ENCODE peak calls at places on chromosomes 1 and 21, in four cellular contexts. V, E, B and P are unnamed samples. For H3K9me3, the result is how much of the 10 kb centered on the place peaks cover.

GRCh38 chr1:175201061-175201508 is 8.5 kb upstream of the KIAA0040 start:
- DNase-seq in V (no peak), B (no peak), E (no peak), P (no peak)

GRCh38 chr1:154607084-154607747 is 770 bp downstream of the ADAR start:
- DNase-seq in E (no peak), B (no peak), V (no peak), P (no peak)

GRCh38 chr21:38083534-38083933 is 167.3 kb upstream of the KCNJ6 start:
- DNase-seq in V (no peak), E (no peak), B (no peak), P (no peak)

GRCh38 chr1:83090195-83090594 is 908.7 kb downstream of the TTLL7 start:
- DNase-seq in E (no peak), B (no peak), V (no peak), P (no peak)

GRCh38 chr1:29379438-29380073 is 143.2 kb downstream of the PTPRU start:
- DNase-seq in V (no peak), E (no peak), B (no peak), P (no peak)

GRCh38 chr1:57350619-57351018 is 73.2 kb downstream of the DAB1 start:
- DNase-seq in E (no peak), B (no peak), V (no peak), P (no peak)

GRCh38 chr1:108686609-108687313 is 5.3 kb upstream of the PRPF38B start:
- DNase-seq in B (no peak), V (no peak), E (no peak), P (no peak)

GRCh38 chr1:174954686-174955669 is 44.8 kb upstream of the CACYBP start:
- DNase-seq in V (no peak), B (no peak), E (no peak), P (no peak)

GRCh38 chr1:93865253-93865652 is 13.8 kb downstream of the DNTTIP2 start:
- DNase-seq in V (no peak), B (no peak), E (no peak), P (no peak)

GRCh38 chr1:173506437-173506836 is 29.3 kb downstream of the PRDX6 start:
- DNase-seq in B (no peak), E (peak), V (no peak), P (no peak)

GRCh38 chr1:18118078-18118477 is 10.5 kb downstream of the IGSF21 start:
- DNase-seq in B (no peak), V (no peak), E (no peak), P (no peak)

GRCh38 chr1:172244865-172245264 is 175.6 kb upstream of the C1orf105 start:
- DNase-seq in V (no peak), E (no peak), B (no peak), P (no peak)

GRCh38 chr1:46183119-46183842 is 7.0 kb upstream of the P3R3URF start:
- DNase-seq in E (peak), B (no peak), V (peak), P (no peak)

GRCh38 chr1:155127672-155128468 is at the start of gene EFNA1:
- DNase-seq in V (peak), B (no peak), E (peak), P (peak)

GRCh38 chr1:107532318-107532717 is 391.5 kb downstream of the NTNG1 start:
- DNase-seq in V (no peak), B (no peak), E (no peak), P (no peak)

GRCh38 chr1:115809847-115810246 is 31.1 kb downstream of the NHLH2 start:
- DNase-seq in E (no peak), B (no peak), V (no peak), P (no peak)

GRCh38 chr1:177274687-177275211 is 104.0 kb downstream of the BRINP2 start:
- DNase-seq in B (no peak), E (no peak), V (peak), P (no peak)

GRCh38 chr1:75707191-75707590 is 17.3 kb upstream of the ACADM start:
- DNase-seq in B (no peak), V (no peak), E (no peak), P (no peak)

GRCh38 chr1:75708910-75709309 is 15.6 kb upstream of the ACADM start:
- DNase-seq in V (no peak), B (no peak), E (no peak), P (no peak)

GRCh38 chr1:75712306-75712705 is 12.2 kb upstream of the ACADM start:
- DNase-seq in B (no peak), E (no peak), V (no peak), P (no peak)

GRCh38 chr1:75711846-75712245 is 12.7 kb upstream of the ACADM start:
- DNase-seq in B (no peak), E (no peak), V (no peak), P (no peak)
- H3K9me3 ChIP-seq in B (under half), E (under half), V (under half), P (under half)

GRCh38 chr1:233656700-233657099 is 42.8 kb downstream of the KCNK1 start:
- DNase-seq in B (no peak), E (no peak), V (no peak), P (no peak)
- H3K9me3 ChIP-seq in B (under half), E (under half), V (under half), P (under half)

GRCh38 chr1:152313319-152313801 is 11.7 kb downstream of the FLG start:
- DNase-seq in B (no peak), E (peak), V (no peak), P (no peak)

GRCh38 chr1:152313970-152314369 is 11.1 kb downstream of the FLG start:
- DNase-seq in B (no peak), E (no peak), V (no peak), P (no peak)

GRCh38 chr1:152309955-152310354 is 15.1 kb downstream of the FLG start:
- DNase-seq in V (no peak), E (no peak), B (no peak), P (no peak)
- H3K9me3 ChIP-seq in V (under half), E (under half), B (under half), P (under half)

DNA sequence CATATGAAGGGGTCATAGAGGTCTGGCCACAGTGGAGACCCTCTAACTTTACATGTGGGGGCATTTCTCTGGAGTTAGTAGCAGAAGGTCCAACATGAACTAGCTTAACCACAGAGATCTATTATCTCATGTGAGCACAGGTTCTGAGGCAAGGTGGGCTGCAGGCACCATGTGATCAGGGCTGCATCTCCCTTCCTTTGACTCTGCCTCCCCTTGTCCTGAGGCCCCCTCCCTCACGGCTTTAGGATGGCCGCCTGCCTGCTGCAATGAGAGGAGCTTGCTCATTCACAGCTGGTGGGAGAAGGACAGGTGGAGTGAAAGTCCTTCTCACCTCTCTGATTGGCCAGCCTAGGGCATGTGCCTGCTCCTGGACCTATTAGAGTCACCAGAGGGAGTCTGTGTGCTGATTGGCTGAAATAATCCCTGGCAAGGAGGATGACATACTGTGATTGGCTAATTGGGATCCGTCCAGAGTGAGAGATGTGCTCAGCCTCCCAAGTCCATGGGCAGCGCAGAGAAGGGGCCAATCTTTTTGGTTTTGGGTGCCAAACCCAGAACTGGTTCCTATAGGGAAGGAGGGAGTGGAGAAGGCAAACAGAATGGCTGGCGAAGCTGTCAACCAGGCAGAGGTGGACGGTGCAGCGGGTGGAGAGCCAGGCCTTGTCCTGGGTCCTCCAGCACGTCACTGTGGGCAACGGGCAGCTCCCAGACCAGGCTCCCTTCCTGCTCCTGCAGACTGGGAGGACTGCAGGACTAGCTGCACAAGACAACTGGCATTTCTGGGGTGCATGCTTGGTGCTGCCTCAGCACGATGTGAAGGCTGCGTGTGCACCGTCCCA is 39.4 kb upstream of the C1orf174 start:
- DNase-seq in V (no peak), E (no peak), B (no peak), P (no peak)
- H3K9me3 ChIP-seq in V (under half), E (under half), B (under half), P (under half)

GRCh38 chr1:102185260-102185659 is 188.5 kb upstream of the OLFM3 start:
- DNase-seq in E (no peak), V (no peak), B (no peak), P (no peak)

GRCh38 chr1:102182603-102183260 is 186.0 kb upstream of the OLFM3 start:
- DNase-seq in E (no peak), B (no peak), V (no peak), P (no peak)

GRCh38 chr1:102183711-102184110 is 187.0 kb upstream of the OLFM3 start:
- DNase-seq in E (no peak), V (no peak), B (no peak), P (no peak)

GRCh38 chr1:102186541-102186940 is 189.8 kb upstream of the OLFM3 start:
- DNase-seq in V (no peak), E (no peak), B (no peak), P (no peak)

DNA sequence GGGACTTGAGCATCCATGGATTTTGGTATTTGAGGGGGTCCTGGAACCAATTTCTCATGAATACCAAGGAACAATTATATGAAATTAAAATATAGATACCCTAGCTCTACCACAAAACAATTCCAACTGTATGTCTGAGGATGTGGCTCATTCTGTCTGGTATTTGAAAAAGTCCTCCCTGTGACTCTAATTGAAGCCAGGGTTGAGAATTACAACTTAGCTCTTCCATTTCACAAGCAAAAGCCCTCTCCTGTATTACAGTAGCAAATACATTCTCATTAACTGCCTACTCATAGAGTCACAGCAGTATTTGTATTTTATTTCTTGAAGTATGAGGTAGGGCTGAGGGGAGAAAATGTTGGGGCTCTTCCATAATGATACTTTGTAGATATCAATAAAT is 187.8 kb upstream of the OLFM3 start:
- DNase-seq in V (no peak), E (no peak), B (no peak), P (no peak)
- H3K9me3 ChIP-seq in V (under half), E (under half), B (under half), P (under half)

DNA sequence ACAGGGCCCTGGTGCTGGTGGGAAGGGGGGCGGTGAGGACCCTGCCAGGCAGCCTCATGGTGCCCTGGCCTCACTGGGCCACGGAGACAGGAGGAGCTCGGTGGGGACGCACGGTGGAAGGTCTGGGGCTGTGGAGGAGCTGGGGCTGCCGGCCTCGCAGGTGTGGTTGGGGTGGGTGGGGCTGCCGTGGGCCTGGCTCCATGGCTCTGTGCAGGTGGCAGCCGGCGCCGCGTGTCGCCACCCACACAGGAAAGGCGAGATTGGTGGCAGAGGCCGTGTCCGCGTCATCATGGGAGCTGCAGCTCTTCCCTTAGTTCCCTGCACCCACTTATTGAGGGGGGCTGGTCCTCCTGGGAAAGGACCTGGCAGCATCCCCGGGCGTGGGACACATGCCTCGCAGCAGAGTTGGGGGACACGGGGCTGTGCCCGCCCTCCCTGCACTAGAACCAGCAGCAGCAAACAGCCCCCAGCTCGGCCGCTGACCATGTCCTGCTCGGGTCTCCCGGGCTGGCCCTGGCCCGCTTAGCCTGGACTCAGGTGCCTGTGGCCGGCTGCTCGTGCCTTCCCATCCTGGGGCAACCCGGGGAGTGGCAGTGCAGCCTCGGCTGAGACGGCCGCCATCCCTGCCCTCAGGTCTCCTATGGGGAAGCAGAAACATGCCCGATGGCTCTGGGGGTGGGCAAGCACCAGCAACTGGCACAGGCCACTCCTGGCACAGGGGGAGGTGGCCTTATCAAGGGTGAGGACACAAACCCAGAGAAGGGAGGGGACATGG is 7.5 kb upstream of the TTC34 start:
- DNase-seq in E (no peak), V (no peak), B (no peak), P (no peak)
- H3K9me3 ChIP-seq in E (under half), V (under half), B (under half), P (under half)

DNA sequence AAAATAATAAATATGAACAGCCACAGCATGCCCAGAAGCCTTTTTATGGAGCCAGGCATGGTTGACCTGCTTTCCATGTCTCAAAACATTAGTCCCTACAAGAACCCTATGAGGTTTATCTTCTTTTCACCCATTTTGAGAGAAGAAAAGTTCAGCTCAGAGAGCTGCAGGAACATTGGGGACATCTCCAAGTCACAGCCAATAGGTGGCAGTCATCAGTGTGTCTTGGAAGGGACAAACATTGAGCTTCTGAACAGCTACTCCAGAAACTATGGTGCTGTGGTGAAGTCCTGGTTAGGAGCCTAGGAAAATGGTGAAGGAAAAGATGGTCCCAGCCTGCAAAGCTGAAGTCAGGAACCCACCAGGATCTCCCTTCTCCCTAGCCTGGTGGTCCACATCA is 73.6 kb downstream of the JMJD4 start:
- DNase-seq in B (no peak), V (no peak), E (no peak), P (no peak)
- H3K9me3 ChIP-seq in B (half or more), V (under half), E (half or more), P (under half)